ENCODE peak calls at places on chromosomes 12 and 14, in four cellular contexts. V is CD8-positive, alpha-beta T cell; I is A673; K is choroid plexus epithelial cell. O is an unnamed sample.

GRCh38 chr14:101405171-101405883 is 156.0 kb upstream of the DIO3 start:
- DNase-seq in V (no peak), I (peak), K (peak), O (no peak)

GRCh38 chr14:30034049-30034635 is 106.5 kb upstream of the PRKD1 start:
- DNase-seq in V (no peak), I (no peak), K (peak), O (no peak)

GRCh38 chr12:128823216-128823915 is 392 bp downstream of the SLC15A4 start:
- DNase-seq in V (no peak), I (no peak), K (no peak), O (no peak)

GRCh38 chr14:90281261-90281660 is 24.9 kb downstream of the PSMC1 start:
- DNase-seq in V (no peak), I (no peak), K (peak), O (no peak)

GRCh38 chr14:22536853-22537338 is 52.1 kb downstream of the DAD1 start:
- DNase-seq in V (peak), I (peak), K (peak), O (no peak)

GRCh38 chr12:57899010-57899662 is 42.2 kb upstream of the ATP23 start:
- DNase-seq in V (peak), I (no peak), K (peak), O (no peak)

GRCh38 chr14:103140316-103141109 is 17.3 kb downstream of the TNFAIP2 start:
- DNase-seq in V (no peak), I (no peak), K (no peak), O (no peak)

GRCh38 chr12:94186461-94187237 is 38.3 kb downstream of the PLXNC1 start:
- DNase-seq in V (no peak), I (peak), K (peak), O (no peak)

GRCh38 chr14:99995700-99996356 is 69.4 kb upstream of the EVL start:
- DNase-seq in V (peak), I (peak), K (peak), O (no peak)

GRCh38 chr14:90632868-90633267 is 183.4 kb downstream of the TTC7B start:
- DNase-seq in V (no peak), I (no peak), K (no peak), O (no peak)

GRCh38 chr12:51421266-51421884 is 3.3 kb upstream of the SLC4A8 start:
- DNase-seq in V (peak), I (peak), K (peak), O (peak)

GRCh38 chr12:101107032-101107763 is 102.8 kb downstream of the SLC5A8 start:
- DNase-seq in V (no peak), I (no peak), K (no peak), O (no peak)

GRCh38 chr12:48001426-48002178 is 2.7 kb downstream of the COL2A1 start:
- DNase-seq in V (no peak), I (peak), K (no peak), O (no peak)

GRCh38 chr12:52358575-52359350 is 8.5 kb downstream of the KRT85 start:
- DNase-seq in V (peak), I (peak), K (no peak), O (no peak)

GRCh38 chr12:108312885-108313203 is 26.3 kb downstream of the CMKLR1 start:
- DNase-seq in V (no peak), I (no peak), K (no peak), O (no peak)

GRCh38 chr12:28973491-28973890 is 175.6 kb upstream of the FAR2 start:
- DNase-seq in V (no peak), I (no peak), K (no peak), O (no peak)

GRCh38 chr14:102280376-102280962 is 24.5 kb downstream of the MOK start:
- DNase-seq in V (no peak), I (no peak), K (peak), O (no peak)

GRCh38 chr14:72515779-72516770 is 377.8 kb downstream of the DPF3 start:
- DNase-seq in V (no peak), I (no peak), K (peak), O (no peak)
- TF ChIP-seq CTCF in V (no peak), I (no peak), K (peak), O (no peak)

DNA sequence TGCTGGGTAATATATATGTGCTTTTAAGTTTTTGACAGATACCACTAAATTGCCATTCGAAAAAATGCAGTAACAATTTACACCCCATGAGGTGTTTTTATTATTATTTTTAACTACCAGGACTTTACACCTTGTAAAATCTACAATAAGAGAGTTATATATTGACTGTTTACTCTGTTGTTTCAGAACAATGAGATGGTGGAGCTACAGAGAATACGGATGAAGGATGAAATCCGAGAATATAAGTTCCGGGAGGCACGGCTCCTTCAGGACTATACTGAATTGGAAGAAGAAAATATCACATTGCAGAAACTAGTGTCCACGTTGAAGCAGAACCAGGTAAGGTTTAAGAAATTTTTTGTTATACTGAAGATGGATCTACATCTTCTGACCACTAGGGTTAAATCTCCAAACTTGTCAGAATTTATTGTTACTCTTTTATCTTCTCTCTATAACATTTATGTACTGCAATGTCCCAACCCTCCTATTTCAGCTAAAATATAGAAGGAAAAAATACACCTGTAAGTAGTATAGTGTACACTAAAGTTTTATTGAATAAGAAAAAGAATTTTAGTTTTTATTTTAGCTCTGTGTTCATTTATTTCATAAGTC is 105.4 kb upstream of the FGD4 start:
- DNase-seq in V (no peak), I (no peak), K (no peak), O (no peak)
- TF ChIP-seq CTCF in V (no peak), I (no peak), K (no peak), O (no peak)

GRCh38 chr12:20382117-20382516 is 13.8 kb downstream of the PDE3A start:
- DNase-seq in V (no peak), I (no peak), K (peak), O (no peak)

GRCh38 chr12:20377750-20378149 is 9.4 kb downstream of the PDE3A start:
- DNase-seq in V (no peak), I (no peak), K (no peak), O (no peak)

GRCh38 chr12:20383612-20384011 is 15.3 kb downstream of the PDE3A start:
- DNase-seq in V (no peak), I (no peak), K (no peak), O (no peak)
- TF ChIP-seq CTCF in V (no peak), I (no peak), K (no peak), O (no peak)

DNA sequence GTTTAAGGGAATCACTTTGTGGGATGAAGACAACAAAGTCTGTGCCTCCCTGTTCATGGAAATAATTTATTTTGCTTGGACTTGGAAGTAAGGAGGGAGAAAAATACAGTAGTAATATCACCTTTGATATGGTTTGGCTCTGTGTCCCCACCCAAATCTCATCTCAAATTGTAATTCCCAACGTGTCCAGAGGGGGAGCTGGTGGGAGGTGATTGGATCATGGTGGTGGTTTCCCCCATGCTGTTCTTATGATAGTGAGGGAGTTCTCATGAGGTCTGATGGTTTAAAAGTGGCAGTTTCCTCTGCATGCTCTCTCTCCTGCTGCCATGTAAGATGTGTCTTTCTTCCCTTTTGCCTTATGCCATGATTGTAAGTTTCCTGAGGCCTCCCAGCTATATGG is 460.7 kb downstream of the NOVA1 start:
- DNase-seq in V (no peak), I (no peak), K (no peak), O (no peak)
- TF ChIP-seq CTCF in V (no peak), I (peak), K (peak), O (no peak)

GRCh38 chr14:73665130-73665529 is 20.3 kb downstream of the DNAL1 start:
- DNase-seq in V (no peak), I (no peak), K (no peak), O (no peak)

GRCh38 chr14:73660511-73660910 is 15.7 kb downstream of the DNAL1 start:
- DNase-seq in V (no peak), I (no peak), K (no peak), O (no peak)

GRCh38 chr14:73663548-73664212 is 18.9 kb downstream of the DNAL1 start:
- DNase-seq in V (no peak), I (no peak), K (no peak), O (no peak)

GRCh38 chr14:73661872-73662271 is 17.1 kb downstream of the DNAL1 start:
- DNase-seq in V (no peak), I (no peak), K (no peak), O (no peak)

GRCh38 chr14:73662439-73663056 is 17.8 kb downstream of the DNAL1 start:
- DNase-seq in V (no peak), I (peak), K (peak), O (no peak)
- TF ChIP-seq CTCF in V (no peak), I (peak), K (peak), O (peak)

DNA sequence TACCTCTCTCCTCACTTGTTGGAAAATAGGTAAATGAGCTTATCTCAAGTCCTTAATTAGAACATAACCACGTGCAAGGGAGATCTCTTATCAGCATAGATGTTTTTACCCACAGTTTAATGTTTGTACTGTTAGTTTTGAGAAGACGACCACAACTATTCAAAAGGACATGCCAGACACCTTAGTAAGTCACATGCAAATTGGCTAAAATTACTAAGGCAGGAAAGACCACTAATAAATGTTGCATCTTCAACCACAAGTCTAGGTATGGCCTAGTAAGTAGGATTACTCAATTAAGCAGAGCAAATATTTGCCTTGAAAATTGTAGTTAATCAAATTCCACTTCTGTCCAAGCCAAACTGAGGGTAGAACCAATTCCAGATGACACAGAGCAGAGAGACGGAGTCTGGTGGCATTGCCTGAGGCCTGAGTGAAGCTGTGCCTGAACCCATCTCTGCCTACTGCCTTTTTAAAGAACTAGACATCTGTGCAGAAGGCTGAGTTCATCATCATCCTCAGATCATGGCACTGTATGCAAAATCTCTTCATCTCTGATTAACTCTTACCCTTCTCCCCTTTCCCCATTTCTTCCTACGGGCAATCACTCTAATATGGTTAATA is 29.7 kb upstream of the CHST11 start:
- DNase-seq in V (no peak), I (no peak), K (peak), O (no peak)
- TF ChIP-seq CTCF in V (no peak), I (no peak), K (no peak), O (no peak)

GRCh38 chr12:11893998-11894397 is 176.7 kb upstream of the BCL2L14 start:
- DNase-seq in V (no peak), I (no peak), K (no peak), O (no peak)

GRCh38 chr12:11894890-11895289 is 175.8 kb upstream of the BCL2L14 start:
- DNase-seq in V (peak), I (no peak), K (no peak), O (no peak)

GRCh38 chr12:11891350-11892064 is 179.2 kb upstream of the BCL2L14 start:
- DNase-seq in V (no peak), I (no peak), K (no peak), O (no peak)

GRCh38 chr12:11895421-11896064 is 175.2 kb upstream of the BCL2L14 start:
- DNase-seq in V (no peak), I (no peak), K (no peak), O (no peak)

GRCh38 chr12:11892065-11892391 is 178.7 kb upstream of the BCL2L14 start:
- DNase-seq in V (no peak), I (no peak), K (no peak), O (no peak)
- TF ChIP-seq CTCF in V (no peak), I (peak), K (peak), O (no peak)

GRCh38 chr14:38608244-38608643 is 352.4 kb upstream of the CLEC14A start:
- DNase-seq in V (no peak), I (no peak), K (no peak), O (no peak)

GRCh38 chr14:38605193-38606114 is 349.6 kb upstream of the CLEC14A start:
- DNase-seq in V (no peak), I (peak), K (peak), O (no peak)
- TF ChIP-seq CTCF in V (no peak), I (peak), K (no peak), O (peak)

GRCh38 chr14:43535231-43535838 is 971.7 kb downstream of the FSCB start:
- DNase-seq in V (no peak), I (no peak), K (no peak), O (no peak)

GRCh38 chr14:43540948-43541347 is 966.1 kb downstream of the FSCB start:
- DNase-seq in V (no peak), I (peak), K (no peak), O (no peak)

GRCh38 chr14:43541356-43541755 is 965.7 kb downstream of the FSCB start:
- DNase-seq in V (no peak), I (no peak), K (no peak), O (no peak)

DNA sequence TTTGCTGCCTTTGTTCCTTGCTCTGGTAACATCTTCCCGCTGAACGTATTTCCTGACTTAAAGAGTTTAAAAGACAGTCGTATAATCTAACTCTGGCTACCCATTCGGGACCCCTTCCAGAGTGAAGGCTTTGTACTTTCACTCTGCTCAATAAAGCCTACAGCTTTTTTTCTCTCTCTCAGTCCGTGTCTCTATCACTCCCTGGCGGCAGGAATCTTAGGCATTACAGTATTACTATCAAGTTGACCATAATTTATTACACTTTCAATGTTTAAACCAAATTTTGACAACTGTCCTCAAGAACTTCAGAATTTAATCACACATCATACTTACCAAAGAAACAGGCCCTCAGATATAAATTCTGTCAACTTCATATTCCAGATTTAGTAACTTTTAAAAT is 967.9 kb downstream of the FSCB start:
- DNase-seq in V (no peak), I (peak), K (peak), O (no peak)
- TF ChIP-seq CTCF in V (no peak), I (peak), K (peak), O (peak)

GRCh38 chr12:130499474-130499873 is 161.8 kb downstream of the PIWIL1 start:
- DNase-seq in V (no peak), I (no peak), K (no peak), O (no peak)
- TF ChIP-seq CTCF in V (no peak), I (no peak), K (no peak), O (no peak)